ENCODE peak calls at places on chromosomes 6 and 20, in five cellular contexts. E, Q, G, Z and B are unnamed samples.

GRCh38 chr6:106872044-106872443 is 102.5 kb downstream of the CD24 start:
- DNase-seq in E (no peak), Q (no peak), G (no peak), Z (no peak), B (peak; percentile 83)

GRCh38 chr20:58710481-58711265 is 18.1 kb downstream of the NPEPL1 start:
- DNase-seq in E (no peak), Q (no peak), G (no peak), Z (no peak), B (no peak)

GRCh38 chr6:159806021-159806458 is 6.0 kb downstream of the PNLDC1 start:
- DNase-seq in E (no peak), Q (no peak), G (peak; percentile 75), Z (peak; percentile 14), B (peak; percentile 64)

GRCh38 chr6:87152528-87152950 is 2.8 kb upstream of the ZNF292 start:
- DNase-seq in E (no peak), Q (no peak), G (peak; percentile 31), Z (peak; percentile 22), B (peak; percentile 17)

GRCh38 chr6:54860132-54860531 is 13.6 kb downstream of the FAM83B start:
- DNase-seq in E (no peak), Q (no peak), G (peak; percentile 21), Z (no peak), B (no peak)

GRCh38 chr20:20399705-20400104 is 31.8 kb downstream of the INSM1 start:
- DNase-seq in E (no peak), Q (no peak), G (no peak), Z (no peak), B (no peak)

GRCh38 chr20:10324198-10324836 is 105.7 kb downstream of the SNAP25 start:
- DNase-seq in E (no peak), Q (no peak), G (no peak), Z (no peak), B (no peak)

GRCh38 chr6:12296255-12296573 is 6.1 kb downstream of the EDN1 start:
- DNase-seq in E (no peak), Q (peak; percentile 44), G (peak; percentile 64), Z (peak; percentile 94), B (peak; percentile 87)

GRCh38 chr6:104509355-104509754 is 350.4 kb downstream of the HACE1 start:
- DNase-seq in E (no peak), Q (no peak), G (no peak), Z (no peak), B (no peak)

GRCh38 chr20:49203011-49203410 is 14.9 kb upstream of the STAU1 start:
- DNase-seq in E (no peak), Q (no peak), G (no peak), Z (no peak), B (no peak)

GRCh38 chr6:119040636-119041035 is 37.8 kb downstream of the FAM184A start:
- DNase-seq in E (no peak), Q (no peak), G (no peak), Z (no peak), B (no peak)

GRCh38 chr20:63919130-63919529 is 24.2 kb downstream of the DNAJC5 start:
- DNase-seq in E (no peak), Q (no peak), G (no peak), Z (no peak), B (no peak)

GRCh38 chr20:41738584-41739193 is 120.5 kb upstream of the CHD6 start:
- DNase-seq in E (peak; percentile 63), Q (peak; percentile 58), G (peak; percentile 69), Z (peak; percentile 53), B (peak; percentile 59)

GRCh38 chr20:41733151-41733550 is 115.0 kb upstream of the CHD6 start:
- DNase-seq in E (no peak), Q (no peak), G (no peak), Z (peak; percentile 15), B (no peak)

GRCh38 chr20:41735949-41736348 is 117.8 kb upstream of the CHD6 start:
- DNase-seq in E (no peak), Q (no peak), G (no peak), Z (no peak), B (no peak)

GRCh38 chr20:41734506-41734945 is 116.3 kb upstream of the CHD6 start:
- DNase-seq in E (peak; percentile 61), Q (peak; percentile 49), G (peak; percentile 56), Z (peak; percentile 50), B (peak; percentile 49)
- TF ChIP-seq CTCF in E (peak; percentile 94), Q (no peak), G (peak; percentile 90), Z (peak; percentile 98), B (peak; percentile 96)

DNA sequence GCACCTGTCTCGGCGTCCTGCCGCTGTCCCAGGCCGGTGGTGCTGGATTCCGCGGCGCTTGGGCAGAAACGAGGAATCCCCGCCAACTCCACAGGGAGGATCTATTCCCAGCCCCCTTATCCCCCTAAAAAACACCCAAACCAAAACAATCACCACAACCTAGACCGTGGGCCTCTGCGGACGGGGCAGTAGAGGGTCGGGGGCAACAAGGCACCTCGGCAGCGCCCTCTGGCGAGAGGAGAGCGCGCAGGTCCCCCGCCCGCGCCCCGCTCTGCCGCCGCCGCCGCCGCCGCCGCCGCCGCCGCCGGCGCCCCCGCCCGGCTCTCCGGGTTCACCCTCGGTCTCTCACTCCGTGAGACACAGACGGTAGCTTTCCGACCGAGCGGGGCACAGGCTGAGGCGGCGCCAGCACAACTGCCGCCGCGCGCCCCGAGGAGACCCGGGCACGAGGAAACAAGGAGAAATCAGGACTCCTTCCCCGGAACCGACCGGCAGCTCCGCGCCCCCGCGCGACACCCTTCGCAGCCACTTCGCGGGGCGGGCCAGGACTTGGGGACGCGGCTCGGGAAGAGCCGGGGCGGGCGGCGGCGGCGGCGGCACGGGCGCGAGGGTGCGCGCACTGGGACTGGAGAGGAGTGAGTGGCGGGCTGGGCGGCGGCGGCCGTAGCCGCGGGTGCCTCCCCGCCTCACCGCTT is at the start of gene SLC35F1:
- DNase-seq in E (peak; percentile 50), Q (peak; percentile 40), G (peak; percentile 33), Z (peak; percentile 7), B (peak; percentile 47)
- TF ChIP-seq CTCF in E (peak; percentile 14), Q (no peak), G (peak; percentile 51), Z (peak; percentile 23), B (peak; percentile 16)

DNA sequence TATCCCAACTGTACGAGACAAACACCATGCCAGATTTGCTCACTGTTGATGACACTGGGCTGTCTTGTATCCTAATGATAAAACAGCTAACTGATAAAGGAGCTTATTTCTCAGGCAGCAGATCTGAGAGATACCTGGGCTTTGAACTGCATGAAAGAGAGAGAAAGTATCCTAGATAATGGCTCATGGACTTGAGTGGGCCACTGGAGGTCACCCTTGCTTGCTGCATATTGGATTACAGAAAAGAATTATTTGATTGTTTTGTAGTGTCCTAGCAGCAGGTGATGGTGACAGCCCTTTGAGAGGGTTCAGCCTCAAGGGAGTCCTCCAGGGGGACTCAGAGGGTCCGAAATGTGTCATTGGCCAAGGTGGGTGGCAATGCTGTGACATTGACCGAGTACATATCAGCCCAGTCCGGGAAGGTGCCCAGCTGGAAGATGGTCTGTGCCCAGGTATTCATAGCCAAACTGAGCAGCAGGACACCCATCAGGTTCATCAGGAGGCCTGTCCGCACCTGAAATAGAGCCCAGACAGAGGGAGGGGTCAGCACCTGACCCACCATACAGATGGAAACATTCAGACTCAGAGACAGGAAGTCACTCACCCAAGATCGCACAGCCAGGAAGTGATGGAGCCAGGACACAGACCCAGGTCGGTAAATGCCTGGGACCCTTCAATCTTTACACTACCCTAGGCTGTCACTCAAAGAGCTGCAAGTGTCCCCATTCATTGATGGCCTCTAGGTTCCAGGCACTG is 9.4 kb upstream of the OCSTAMP start:
- DNase-seq in E (no peak), Q (no peak), G (peak; percentile 41), Z (no peak), B (no peak)
- TF ChIP-seq CTCF in E (no peak), Q (no peak), G (peak; percentile 47), Z (no peak), B (no peak)

DNA sequence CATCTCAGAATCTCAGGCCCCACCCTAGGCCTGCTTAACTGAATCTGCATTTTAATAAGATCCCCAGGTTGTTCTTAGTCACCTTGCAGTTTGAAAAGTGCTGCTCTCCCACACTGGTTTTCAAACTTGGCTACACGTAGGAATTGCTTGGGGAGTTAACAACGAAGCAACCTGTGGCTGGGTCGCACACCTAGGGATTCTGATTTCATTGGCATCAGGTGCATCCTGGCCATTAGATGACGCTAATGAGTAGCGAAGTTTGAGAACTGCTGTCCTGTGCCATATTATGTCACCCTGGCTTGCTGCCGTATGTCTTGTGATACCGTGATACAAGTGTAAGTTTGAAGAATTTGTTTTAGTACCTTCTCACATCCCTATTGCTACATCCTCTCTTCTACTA is 28.2 kb upstream of the FUCA2 start:
- DNase-seq in E (no peak), Q (no peak), G (no peak), Z (no peak), B (no peak)
- TF ChIP-seq CTCF in E (no peak), Q (no peak), G (no peak), Z (no peak), B (no peak)

GRCh38 chr6:31795616-31796298 is at the start of gene VARS1:
- DNase-seq in E (peak; percentile 91), Q (peak; percentile 94), G (peak; percentile 91), Z (peak; percentile 87), B (peak; percentile 87)
- TF ChIP-seq CTCF in E (peak; percentile 86), Q (no peak), G (peak; percentile 64), Z (peak; percentile 68), B (peak; percentile 53)

DNA sequence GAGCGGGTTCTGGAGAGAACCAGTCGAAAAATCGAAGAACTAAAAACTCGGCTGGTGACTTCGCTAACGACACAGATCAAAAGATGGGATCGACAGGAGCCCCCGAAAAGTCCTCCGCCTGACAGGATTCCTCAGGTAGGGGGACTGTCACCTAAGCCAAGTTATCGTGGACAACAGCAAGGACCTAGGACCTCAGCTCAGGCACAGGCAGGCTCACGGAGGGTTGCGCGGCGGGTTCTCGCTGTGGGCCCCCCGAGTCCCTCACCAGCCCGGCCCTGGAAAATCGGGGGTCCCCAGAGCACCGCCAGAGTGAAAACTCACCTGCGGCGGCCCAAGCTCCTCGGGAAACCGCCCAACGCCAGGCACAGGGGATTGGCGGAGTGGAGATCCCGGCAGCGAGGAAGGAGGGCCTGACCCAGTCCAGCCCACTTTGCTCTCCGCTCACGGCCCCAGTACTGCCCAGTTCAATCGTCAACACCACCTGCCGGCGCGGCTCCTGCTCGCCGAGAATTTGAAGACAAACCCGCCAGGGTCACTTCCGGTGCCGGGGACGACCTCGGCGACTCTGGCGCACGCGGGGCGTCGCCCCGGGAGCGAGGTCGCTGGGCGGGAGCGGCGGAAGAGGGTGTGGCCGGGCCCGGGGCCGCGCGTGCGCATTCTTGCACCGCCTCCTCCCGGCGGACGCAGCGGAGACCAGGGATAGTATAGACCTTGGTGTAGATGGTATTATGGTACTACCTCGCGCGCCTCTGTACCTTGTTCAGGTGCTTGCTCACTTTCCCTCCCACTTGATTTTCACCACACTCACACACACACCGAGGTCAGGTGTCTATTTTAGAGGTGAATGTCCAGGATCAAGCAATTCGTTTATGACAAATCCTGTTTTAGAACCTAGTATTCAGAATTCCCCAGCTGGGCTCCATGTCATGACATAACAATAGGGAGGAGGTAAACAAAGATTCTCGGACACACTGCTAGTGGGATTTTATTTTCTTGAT is at the start of gene KATNA1:
- DNase-seq in E (peak; percentile 93), Q (peak; percentile 91), G (peak; percentile 67), Z (peak; percentile 72), B (peak; percentile 85)
- TF ChIP-seq CTCF in E (no peak), Q (no peak), G (no peak), Z (no peak), B (no peak)